ENCODE peak calls at places on chromosomes 1 and 21, in four cellular contexts. T is hepatic stellate cell; J is AML-193; L is activated CD4-positive, alpha-beta T cell treated with anti-CD3 and anti-CD28 coated beads for 4 hours. X is an unnamed sample.

GRCh38 chr1:220655509-220655908 is 34.7 kb upstream of the C1orf115 start:
- DNase-seq in T (no peak), J (no peak), L (no peak), X (no peak)

GRCh38 chr1:100440075-100440809 is 87.9 kb downstream of the CDC14A start:
- DNase-seq in L (peak), T (no peak), J (no peak), X (no peak)

GRCh38 chr1:29298175-29298720 is 61.9 kb downstream of the PTPRU start:
- DNase-seq in T (no peak), J (no peak), L (no peak), X (no peak)

GRCh38 chr1:224067621-224068457 is 46.1 kb upstream of the FBXO28 start:
- DNase-seq in L (no peak), J (no peak), T (peak), X (peak)

GRCh38 chr1:3319874-3320245 is 134.6 kb upstream of the ARHGEF16 start:
- DNase-seq in T (peak), L (no peak), J (peak), X (peak)

GRCh38 chr1:208142632-208143390 is 101.4 kb downstream of the PLXNA2 start:
- DNase-seq in L (no peak), T (no peak), J (no peak), X (no peak)

GRCh38 chr1:228151526-228151925 is 1.8 kb downstream of the GJC2 start:
- DNase-seq in J (no peak), L (no peak), T (no peak), X (peak)

GRCh38 chr1:15916417-15916816 is 59.5 kb downstream of the ZBTB17 start:
- DNase-seq in L (no peak), J (no peak), T (no peak), X (peak)

GRCh38 chr1:28087614-28088167 is 719 bp downstream of the EYA3 start:
- DNase-seq in T (no peak), J (peak), L (no peak), X (peak)

GRCh38 chr21:41678944-41679343 is 87.9 kb downstream of the RIPK4 start:
- DNase-seq in J (no peak), T (peak), L (no peak), X (peak)

GRCh38 chr21:35509004-35509704 is 460.1 kb upstream of the RUNX1 start:
- DNase-seq in T (no peak), J (peak), L (no peak), X (no peak)

GRCh38 chr1:224666911-224667310 is 50.8 kb downstream of the CNIH3 start:
- DNase-seq in L (no peak), J (no peak), T (no peak), X (no peak)

GRCh38 chr1:239804265-239804664 is 287.4 kb upstream of the FMN2 start:
- DNase-seq in T (no peak), J (no peak), L (no peak), X (no peak)

GRCh38 chr1:9689971-9690381 is 38.4 kb downstream of the PIK3CD start:
- DNase-seq in L (no peak), J (no peak), T (peak), X (peak)

GRCh38 chr1:219771039-219771438 is 157.3 kb downstream of the SLC30A10 start:
- DNase-seq in J (no peak), L (no peak), T (no peak), X (peak)

GRCh38 chr1:18951416-18951815 is 5.1 kb downstream of the IFFO2 start:
- DNase-seq in J (peak), T (no peak), L (no peak), X (no peak)

GRCh38 chr1:88768816-88769215 is 84.7 kb downstream of the PKN2 start:
- DNase-seq in T (no peak), L (no peak), J (no peak), X (no peak)

GRCh38 chr1:89781494-89782126 is 39.2 kb upstream of the LRRC8D start:
- DNase-seq in L (peak), J (no peak), T (no peak), X (peak)

X was measured in Daoy.